ENCODE peak calls at places on chromosomes 12 and 14, in six cellular contexts. One of them, this sample, is unnamed.

GRCh38 chr12:56258820-56259183 is 618 bp upstream of the ANKRD52 start:
- DNase-seq in A549: no peak
- DNase-seq in astrocyte of the cerebellum: no peak
- DNase-seq in neural progenitor cell: no peak
- DNase-seq in stomach: no peak
- DNase-seq in CD8-positive, alpha-beta memory T cell: no peak
- DNase-seq in this sample: no peak

GRCh38 chr12:81128930-81129554 is 51.2 kb downstream of the ACSS3 start:
- DNase-seq in stomach: no peak
- DNase-seq in CD8-positive, alpha-beta memory T cell: no peak
- DNase-seq in A549: peak
- DNase-seq in neural progenitor cell: peak
- DNase-seq in astrocyte of the cerebellum: peak
- DNase-seq in this sample: peak

GRCh38 chr12:31618228-31619025 is 27.5 kb upstream of the DENND5B start:
- DNase-seq in A549: no peak
- DNase-seq in astrocyte of the cerebellum: no peak
- DNase-seq in CD8-positive, alpha-beta memory T cell: no peak
- DNase-seq in stomach: no peak
- DNase-seq in neural progenitor cell: no peak
- DNase-seq in this sample: no peak

GRCh38 chr12:116529686-116530085 is 29.5 kb upstream of the MAP1LC3B2 start:
- DNase-seq in neural progenitor cell: no peak
- DNase-seq in astrocyte of the cerebellum: no peak
- DNase-seq in A549: no peak
- DNase-seq in CD8-positive, alpha-beta memory T cell: no peak
- DNase-seq in stomach: no peak
- DNase-seq in this sample: no peak

GRCh38 chr12:13085968-13086686 is 17.3 kb downstream of the GSG1 start:
- DNase-seq in A549: no peak
- DNase-seq in astrocyte of the cerebellum: no peak
- DNase-seq in stomach: no peak
- DNase-seq in CD8-positive, alpha-beta memory T cell: no peak
- DNase-seq in neural progenitor cell: no peak
- DNase-seq in this sample: no peak

GRCh38 chr14:23182372-23183014 is 967 bp downstream of the SLC7A8 start:
- DNase-seq in stomach: peak
- DNase-seq in neural progenitor cell: peak
- DNase-seq in CD8-positive, alpha-beta memory T cell: peak
- DNase-seq in astrocyte of the cerebellum: no peak
- DNase-seq in A549: no peak
- DNase-seq in this sample: no peak

GRCh38 chr12:53995311-53996187 is 4.4 kb upstream of the HOXC9 start:
- DNase-seq in CD8-positive, alpha-beta memory T cell: no peak
- DNase-seq in astrocyte of the cerebellum: no peak
- DNase-seq in stomach: peak
- DNase-seq in A549: peak
- DNase-seq in neural progenitor cell: no peak
- DNase-seq in this sample: no peak

GRCh38 chr12:130714091-130714590 is 2.0 kb downstream of the RIMBP2 start:
- DNase-seq in neural progenitor cell: peak
- DNase-seq in stomach: peak
- DNase-seq in astrocyte of the cerebellum: no peak
- DNase-seq in A549: no peak
- DNase-seq in CD8-positive, alpha-beta memory T cell: no peak
- DNase-seq in this sample: no peak

GRCh38 chr14:67719866-67720265 is 18.2 kb downstream of the RDH12 start:
- DNase-seq in stomach: no peak
- DNase-seq in A549: no peak
- DNase-seq in CD8-positive, alpha-beta memory T cell: no peak
- DNase-seq in neural progenitor cell: no peak
- DNase-seq in astrocyte of the cerebellum: no peak
- DNase-seq in this sample: no peak

GRCh38 chr14:99015833-99016232 is 256.2 kb downstream of the BCL11B start:
- DNase-seq in A549: no peak
- DNase-seq in neural progenitor cell: no peak
- DNase-seq in stomach: no peak
- DNase-seq in astrocyte of the cerebellum: no peak
- DNase-seq in CD8-positive, alpha-beta memory T cell: no peak
- DNase-seq in this sample: no peak

GRCh38 chr12:53985358-53985899 is 483 bp downstream of the HOXC10 start:
- DNase-seq in CD8-positive, alpha-beta memory T cell: no peak
- DNase-seq in neural progenitor cell: no peak
- DNase-seq in astrocyte of the cerebellum: no peak
- DNase-seq in stomach: no peak
- DNase-seq in A549: no peak
- DNase-seq in this sample: no peak

GRCh38 chr12:119578112-119578511 is 15.5 kb upstream of the TMEM233 start:
- DNase-seq in CD8-positive, alpha-beta memory T cell: no peak
- DNase-seq in A549: no peak
- DNase-seq in neural progenitor cell: no peak
- DNase-seq in astrocyte of the cerebellum: no peak
- DNase-seq in stomach: no peak
- DNase-seq in this sample: peak

GRCh38 chr12:108511633-108512540 is 3.2 kb upstream of the FICD start:
- DNase-seq in stomach: peak
- DNase-seq in astrocyte of the cerebellum: peak
- DNase-seq in neural progenitor cell: peak
- DNase-seq in CD8-positive, alpha-beta memory T cell: peak
- DNase-seq in A549: peak
- DNase-seq in this sample: no peak

GRCh38 chr14:38255673-38256357 is at the start of gene CLEC14A:
- DNase-seq in stomach: no peak
- DNase-seq in astrocyte of the cerebellum: no peak
- DNase-seq in A549: no peak
- DNase-seq in CD8-positive, alpha-beta memory T cell: no peak
- DNase-seq in neural progenitor cell: peak
- DNase-seq in this sample: no peak

GRCh38 chr14:38256358-38256840 is 506 bp upstream of the CLEC14A start:
- DNase-seq in astrocyte of the cerebellum: no peak
- DNase-seq in stomach: no peak
- DNase-seq in A549: no peak
- DNase-seq in CD8-positive, alpha-beta memory T cell: no peak
- DNase-seq in neural progenitor cell: peak
- DNase-seq in this sample: peak

GRCh38 chr14:38255408-38255672 is 553 bp downstream of the CLEC14A start:
- DNase-seq in stomach: no peak
- DNase-seq in CD8-positive, alpha-beta memory T cell: no peak
- DNase-seq in astrocyte of the cerebellum: no peak
- DNase-seq in neural progenitor cell: no peak
- DNase-seq in A549: peak
- DNase-seq in this sample: no peak

GRCh38 chr14:38252066-38252710 is 3.7 kb downstream of the CLEC14A start:
- DNase-seq in stomach: no peak
- DNase-seq in neural progenitor cell: no peak
- DNase-seq in astrocyte of the cerebellum: no peak
- DNase-seq in CD8-positive, alpha-beta memory T cell: no peak
- DNase-seq in A549: no peak
- DNase-seq in this sample: no peak

GRCh38 chr14:38254565-38255407 is 1.1 kb downstream of the CLEC14A start:
- DNase-seq in CD8-positive, alpha-beta memory T cell: no peak
- DNase-seq in A549: no peak
- DNase-seq in stomach: peak
- DNase-seq in astrocyte of the cerebellum: no peak
- DNase-seq in neural progenitor cell: peak
- DNase-seq in this sample: no peak
- H3K4me3 ChIP-seq in CD8-positive, alpha-beta memory T cell: no peak
- H3K4me3 ChIP-seq in A549: no peak
- H3K4me3 ChIP-seq in stomach: peak
- H3K4me3 ChIP-seq in astrocyte of the cerebellum: peak
- H3K4me3 ChIP-seq in neural progenitor cell: peak
- H3K4me3 ChIP-seq in this sample: peak

GRCh38 chr12:2833810-2834209 is 1.0 kb downstream of the NRIP2 start:
- DNase-seq in A549: no peak
- DNase-seq in astrocyte of the cerebellum: no peak
- DNase-seq in neural progenitor cell: no peak
- DNase-seq in CD8-positive, alpha-beta memory T cell: no peak
- DNase-seq in stomach: no peak
- DNase-seq in this sample: no peak
- H3K4me3 ChIP-seq in A549: no peak
- H3K4me3 ChIP-seq in astrocyte of the cerebellum: no peak
- H3K4me3 ChIP-seq in neural progenitor cell: no peak
- H3K4me3 ChIP-seq in CD8-positive, alpha-beta memory T cell: no peak
- H3K4me3 ChIP-seq in stomach: peak
- H3K4me3 ChIP-seq in this sample: no peak

GRCh38 chr14:68952544-68953535 is 26.3 kb downstream of the ACTN1 start:
- DNase-seq in A549: no peak
- DNase-seq in stomach: no peak
- DNase-seq in neural progenitor cell: no peak
- DNase-seq in CD8-positive, alpha-beta memory T cell: no peak
- DNase-seq in astrocyte of the cerebellum: peak
- DNase-seq in this sample: peak
- H3K4me3 ChIP-seq in A549: peak
- H3K4me3 ChIP-seq in stomach: peak
- H3K4me3 ChIP-seq in neural progenitor cell: no peak
- H3K4me3 ChIP-seq in CD8-positive, alpha-beta memory T cell: no peak
- H3K4me3 ChIP-seq in astrocyte of the cerebellum: peak
- H3K4me3 ChIP-seq in this sample: no peak

GRCh38 chr12:46892034-46892705 is 66.4 kb upstream of the SLC38A4 start:
- DNase-seq in CD8-positive, alpha-beta memory T cell: no peak
- DNase-seq in A549: no peak
- DNase-seq in neural progenitor cell: no peak
- DNase-seq in astrocyte of the cerebellum: no peak
- DNase-seq in stomach: no peak
- DNase-seq in this sample: no peak

GRCh38 chr12:46895726-46896125 is 69.9 kb upstream of the SLC38A4 start:
- DNase-seq in astrocyte of the cerebellum: no peak
- DNase-seq in stomach: no peak
- DNase-seq in A549: no peak
- DNase-seq in CD8-positive, alpha-beta memory T cell: no peak
- DNase-seq in neural progenitor cell: no peak
- DNase-seq in this sample: no peak

GRCh38 chr12:46892887-46893286 is 67.1 kb upstream of the SLC38A4 start:
- DNase-seq in CD8-positive, alpha-beta memory T cell: no peak
- DNase-seq in stomach: no peak
- DNase-seq in neural progenitor cell: no peak
- DNase-seq in astrocyte of the cerebellum: no peak
- DNase-seq in A549: no peak
- DNase-seq in this sample: no peak

GRCh38 chr12:46891306-46891705 is 65.5 kb upstream of the SLC38A4 start:
- DNase-seq in A549: no peak
- DNase-seq in astrocyte of the cerebellum: no peak
- DNase-seq in stomach: no peak
- DNase-seq in neural progenitor cell: no peak
- DNase-seq in CD8-positive, alpha-beta memory T cell: no peak
- DNase-seq in this sample: peak

DNA sequence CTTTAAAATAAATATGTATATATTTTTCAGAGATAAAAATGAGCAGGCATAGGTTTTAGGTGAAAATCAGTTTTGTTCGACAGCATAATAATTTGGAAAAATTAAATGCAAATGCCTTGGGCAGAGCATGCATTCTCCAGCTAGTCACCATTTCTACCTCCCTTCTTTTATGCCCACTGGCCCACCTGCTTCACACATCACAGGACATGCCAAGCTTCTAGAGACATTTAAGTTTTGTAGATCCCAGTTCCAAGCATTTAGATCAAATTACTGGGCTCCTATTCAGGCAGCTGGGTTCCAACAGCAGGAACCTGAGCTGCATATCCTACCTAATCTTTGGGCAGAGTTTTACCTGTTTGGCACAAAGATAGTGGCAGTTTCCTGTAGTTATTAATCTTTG is 67.6 kb upstream of the SLC38A4 start:
- DNase-seq in A549: no peak
- DNase-seq in CD8-positive, alpha-beta memory T cell: no peak
- DNase-seq in neural progenitor cell: no peak
- DNase-seq in stomach: no peak
- DNase-seq in astrocyte of the cerebellum: no peak
- DNase-seq in this sample: no peak
- H3K4me3 ChIP-seq in A549: no peak
- H3K4me3 ChIP-seq in CD8-positive, alpha-beta memory T cell: no peak
- H3K4me3 ChIP-seq in neural progenitor cell: no peak
- H3K4me3 ChIP-seq in stomach: no peak
- H3K4me3 ChIP-seq in astrocyte of the cerebellum: no peak
- H3K4me3 ChIP-seq in this sample: no peak

GRCh38 chr12:45244561-45245348 is 28.9 kb downstream of the ANO6 start:
- DNase-seq in A549: no peak
- DNase-seq in astrocyte of the cerebellum: no peak
- DNase-seq in neural progenitor cell: no peak
- DNase-seq in CD8-positive, alpha-beta memory T cell: no peak
- DNase-seq in stomach: no peak
- DNase-seq in this sample: no peak
- H3K4me3 ChIP-seq in A549: no peak
- H3K4me3 ChIP-seq in astrocyte of the cerebellum: no peak
- H3K4me3 ChIP-seq in neural progenitor cell: no peak
- H3K4me3 ChIP-seq in CD8-positive, alpha-beta memory T cell: no peak
- H3K4me3 ChIP-seq in stomach: no peak
- H3K4me3 ChIP-seq in this sample: no peak

GRCh38 chr12:3489057-3489456 is 1.9 kb upstream of the PRMT8 start:
- DNase-seq in CD8-positive, alpha-beta memory T cell: no peak
- DNase-seq in stomach: no peak
- DNase-seq in neural progenitor cell: no peak
- DNase-seq in astrocyte of the cerebellum: no peak
- DNase-seq in A549: no peak
- DNase-seq in this sample: peak

GRCh38 chr12:3493225-3494049 is 2.4 kb downstream of the PRMT8 start:
- DNase-seq in neural progenitor cell: peak
- DNase-seq in A549: no peak
- DNase-seq in stomach: no peak
- DNase-seq in astrocyte of the cerebellum: no peak
- DNase-seq in CD8-positive, alpha-beta memory T cell: no peak
- DNase-seq in this sample: no peak

GRCh38 chr12:3491938-3492867 is 1.2 kb downstream of the PRMT8 start:
- DNase-seq in A549: peak
- DNase-seq in stomach: peak
- DNase-seq in neural progenitor cell: peak
- DNase-seq in CD8-positive, alpha-beta memory T cell: no peak
- DNase-seq in astrocyte of the cerebellum: peak
- DNase-seq in this sample: peak

GRCh38 chr12:3492868-3493224 is 1.8 kb downstream of the PRMT8 start:
- DNase-seq in stomach: no peak
- DNase-seq in neural progenitor cell: no peak
- DNase-seq in A549: no peak
- DNase-seq in astrocyte of the cerebellum: no peak
- DNase-seq in CD8-positive, alpha-beta memory T cell: no peak
- DNase-seq in this sample: no peak

DNA sequence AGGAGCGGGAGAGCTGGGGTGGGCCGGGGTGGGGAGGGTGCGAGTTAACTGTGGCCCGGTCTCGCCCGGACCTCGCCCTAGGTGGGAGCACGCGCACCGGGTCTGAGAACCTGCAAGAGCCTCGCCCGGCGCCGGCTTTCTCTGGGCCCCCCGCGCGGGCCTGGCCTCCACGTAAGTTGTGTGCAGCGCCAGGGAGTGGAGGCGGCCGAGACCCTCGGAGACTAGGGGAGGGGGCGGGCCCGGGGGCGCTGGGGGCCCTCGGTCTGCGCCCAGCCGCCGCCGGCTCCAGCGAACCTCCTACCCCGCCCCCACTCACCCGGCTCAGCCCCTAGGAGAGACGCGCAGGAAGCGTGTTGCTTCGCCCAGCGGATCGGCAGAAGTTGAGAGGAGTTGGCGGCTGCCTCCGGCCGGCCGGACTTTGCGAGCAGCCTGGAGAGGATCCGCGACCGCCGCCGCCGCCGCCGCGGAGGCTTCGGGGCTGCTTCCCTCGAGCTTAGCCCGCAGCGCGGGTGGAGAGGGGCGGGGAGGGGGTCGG is at the start of gene PRMT8:
- DNase-seq in astrocyte of the cerebellum: no peak
- DNase-seq in A549: no peak
- DNase-seq in neural progenitor cell: peak
- DNase-seq in stomach: no peak
- DNase-seq in CD8-positive, alpha-beta memory T cell: no peak
- DNase-seq in this sample: no peak
- H3K4me3 ChIP-seq in astrocyte of the cerebellum: no peak
- H3K4me3 ChIP-seq in A549: no peak
- H3K4me3 ChIP-seq in neural progenitor cell: peak
- H3K4me3 ChIP-seq in stomach: no peak
- H3K4me3 ChIP-seq in CD8-positive, alpha-beta memory T cell: no peak
- H3K4me3 ChIP-seq in this sample: peak

GRCh38 chr14:37698840-37699777 is 103.7 kb downstream of the TTC6 start:
- DNase-seq in A549: no peak
- DNase-seq in stomach: no peak
- DNase-seq in neural progenitor cell: no peak
- DNase-seq in astrocyte of the cerebellum: no peak
- DNase-seq in CD8-positive, alpha-beta memory T cell: no peak
- DNase-seq in this sample: no peak
- H3K4me3 ChIP-seq in A549: no peak
- H3K4me3 ChIP-seq in stomach: no peak
- H3K4me3 ChIP-seq in neural progenitor cell: no peak
- H3K4me3 ChIP-seq in astrocyte of the cerebellum: no peak
- H3K4me3 ChIP-seq in CD8-positive, alpha-beta memory T cell: no peak
- H3K4me3 ChIP-seq in this sample: no peak